ENCODE peak calls at places on chromosomes 6 and 20, in eight cellular contexts. F, W, T, M, Z, L, Q and K are unnamed samples. For H3K27me3, the result is how much of the 10 kb centered on the place peaks cover.

GRCh38 chr20:5657190-5657872 is 92.9 kb upstream of the SHLD1 start:
- DNase-seq in F (no peak), W (no peak), T (peak), M (peak), Z (peak), L (peak), Q (no peak), K (peak)

GRCh38 chr20:13533946-13534345 is 104.8 kb downstream of the TASP1 start:
- DNase-seq in F (no peak), W (no peak), T (no peak), M (no peak), Z (no peak), L (no peak), Q (no peak), K (no peak)

GRCh38 chr20:5621305-5621704 is 128.9 kb upstream of the SHLD1 start:
- DNase-seq in F (peak), W (no peak), T (no peak), M (peak), Z (no peak), L (no peak), Q (no peak), K (no peak)

GRCh38 chr6:143100429-143100828 is 39.7 kb downstream of the AIG1 start:
- DNase-seq in F (no peak), W (no peak), T (no peak), M (no peak), Z (no peak), L (no peak), Q (no peak), K (no peak)

GRCh38 chr6:36224918-36225461 is 28.4 kb downstream of the BRPF3 start:
- DNase-seq in F (no peak), W (no peak), T (no peak), M (peak), Z (no peak), L (no peak), Q (no peak), K (peak)

GRCh38 chr6:37218501-37218900 is 39.1 kb upstream of the TBC1D22B start:
- DNase-seq in F (no peak), W (no peak), T (no peak), M (no peak), Z (no peak), L (no peak), Q (no peak), K (no peak)

GRCh38 chr6:44052419-44053011 is 74.7 kb downstream of the MRPL14 start:
- DNase-seq in F (no peak), W (no peak), T (no peak), M (peak), Z (no peak), L (no peak), Q (no peak), K (peak)

GRCh38 chr6:17081860-17082508 is 19.9 kb upstream of the STMND1 start:
- DNase-seq in F (no peak), W (no peak), T (no peak), M (no peak), Z (no peak), L (no peak), Q (no peak), K (no peak)

GRCh38 chr6:138622967-138623366 is 123.7 kb upstream of the NHSL1 start:
- DNase-seq in F (no peak), W (no peak), T (no peak), M (no peak), Z (no peak), L (no peak), Q (no peak), K (no peak)

GRCh38 chr6:8731874-8732273 is 296.5 kb upstream of the SLC35B3 start:
- DNase-seq in F (no peak), W (no peak), T (no peak), M (no peak), Z (no peak), L (no peak), Q (no peak), K (no peak)

GRCh38 chr20:32155017-32155965 is 45.8 kb downstream of the TM9SF4 start:
- DNase-seq in F (no peak), W (peak), T (peak), M (peak), Z (peak), L (peak), Q (peak), K (peak)

GRCh38 chr20:24703284-24703610 is 233.8 kb downstream of the SYNDIG1 start:
- DNase-seq in F (no peak), W (no peak), T (no peak), M (no peak), Z (no peak), L (no peak), Q (no peak), K (no peak)

GRCh38 chr20:33852971-33853813 is 42.0 kb downstream of the CHMP4B start:
- DNase-seq in F (no peak), W (peak), T (no peak), M (no peak), Z (no peak), L (no peak), Q (peak), K (no peak)

GRCh38 chr20:2749951-2750342 is 50.5 kb downstream of the CPXM1 start:
- DNase-seq in F (no peak), W (no peak), T (no peak), M (no peak), Z (no peak), L (no peak), Q (no peak), K (no peak)

GRCh38 chr6:158019416-158019815 is 37.8 kb downstream of the SYNJ2 start:
- DNase-seq in F (peak), W (no peak), T (no peak), M (no peak), Z (no peak), L (no peak), Q (no peak), K (no peak)
- H3K27ac ChIP-seq in F (no peak), W (no peak), T (peak), M (peak), Z (no peak), L (peak), Q (no peak), K (peak)

GRCh38 chr6:23446394-23447001 is 679.5 kb upstream of the NRSN1 start:
- DNase-seq in F (no peak), W (no peak), T (peak), M (peak), Z (no peak), L (peak), Q (no peak), K (peak)
- H3K4me3 ChIP-seq in F (no peak), W (no peak), T (no peak), M (no peak), Z (no peak), L (no peak), Q (no peak), K (no peak)

GRCh38 chr6:50849016-50849748 is 30.5 kb downstream of the TFAP2B start:
- DNase-seq in F (peak), W (no peak), T (no peak), M (no peak), Z (no peak), L (no peak), Q (no peak), K (no peak)
- H3K27me3 ChIP-seq in F (under half), W (under half), T (under half), M (under half), Z (under half), L (half or more), Q (under half), K (under half)

GRCh38 chr6:64874776-64875175 is 832.2 kb downstream of the EYS start:
- DNase-seq in F (no peak), W (no peak), T (no peak), M (peak), Z (no peak), L (no peak), Q (no peak), K (no peak)
- H3K27ac ChIP-seq in F (no peak), W (no peak), T (no peak), M (no peak), Z (no peak), L (no peak), Q (no peak), K (no peak)

GRCh38 chr6:33075568-33076405 is at the start of gene HLA-DPB1:
- DNase-seq in F (no peak), W (peak), T (no peak), M (peak), Z (no peak), L (peak), Q (peak), K (peak)

GRCh38 chr6:33077908-33078307 is 2.1 kb downstream of the HLA-DPB1 start:
- DNase-seq in F (no peak), W (no peak), T (no peak), M (no peak), Z (no peak), L (no peak), Q (no peak), K (no peak)

GRCh38 chr6:33078442-33078841 is 2.7 kb downstream of the HLA-DPB1 start:
- DNase-seq in F (no peak), W (no peak), T (no peak), M (no peak), Z (no peak), L (no peak), Q (no peak), K (no peak)

GRCh38 chr6:33075208-33075567 is 602 bp upstream of the HLA-DPB1 start:
- DNase-seq in F (no peak), W (no peak), T (no peak), M (no peak), Z (no peak), L (no peak), Q (no peak), K (no peak)

DNA sequence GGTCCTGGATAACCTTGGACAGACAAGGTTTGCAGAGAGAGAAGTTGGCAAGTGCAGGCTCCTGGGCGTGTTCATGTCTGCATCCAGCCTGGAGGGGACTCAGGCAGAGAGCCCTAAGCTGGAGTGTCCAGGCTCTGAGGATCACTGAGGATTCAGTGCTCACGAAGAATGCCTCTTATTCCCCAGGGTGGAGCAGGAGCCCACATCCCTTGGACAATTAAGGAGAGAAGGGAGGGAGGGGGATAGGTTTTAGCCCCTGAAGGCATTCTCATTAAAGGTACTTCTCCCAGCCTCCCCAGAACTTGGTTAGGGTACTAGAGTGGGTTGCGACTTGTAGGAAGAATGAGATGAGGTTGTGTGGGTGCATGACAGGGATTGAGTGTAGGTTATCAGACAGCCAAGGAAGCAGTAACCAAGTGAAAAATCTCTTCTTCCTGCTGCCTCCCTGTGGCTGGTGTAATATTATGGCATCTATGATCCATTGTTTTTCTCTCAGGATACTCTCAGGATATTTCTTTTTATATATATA is 680 bp downstream of the HLA-DPB1 start:
- DNase-seq in F (no peak), W (no peak), T (no peak), M (no peak), Z (no peak), L (no peak), Q (no peak), K (no peak)
- H3K4me3 ChIP-seq in F (no peak), W (peak), T (no peak), M (no peak), Z (peak), L (peak), Q (peak), K (no peak)

GRCh38 chr6:132247381-132248159 is 153.7 kb downstream of the MOXD1 start:
- DNase-seq in F (no peak), W (no peak), T (no peak), M (peak), Z (no peak), L (no peak), Q (no peak), K (no peak)
- H3K27me3 ChIP-seq in F (under half), W (under half), T (under half), M (under half), Z (under half), L (under half), Q (under half), K (under half)

GRCh38 chr6:153997221-153997620 is 41.8 kb upstream of the OPRM1 start:
- DNase-seq in F (no peak), W (no peak), T (no peak), M (no peak), Z (no peak), L (no peak), Q (no peak), K (no peak)
- H3K27ac ChIP-seq in F (no peak), W (no peak), T (no peak), M (no peak), Z (no peak), L (no peak), Q (no peak), K (no peak)

GRCh38 chr6:111603648-111604047 is 2.0 kb downstream of the TRAF3IP2 start:
- DNase-seq in F (no peak), W (no peak), T (no peak), M (no peak), Z (no peak), L (no peak), Q (no peak), K (no peak)
- H3K4me3 ChIP-seq in F (peak), W (peak), T (peak), M (peak), Z (no peak), L (peak), Q (no peak), K (peak)

DNA sequence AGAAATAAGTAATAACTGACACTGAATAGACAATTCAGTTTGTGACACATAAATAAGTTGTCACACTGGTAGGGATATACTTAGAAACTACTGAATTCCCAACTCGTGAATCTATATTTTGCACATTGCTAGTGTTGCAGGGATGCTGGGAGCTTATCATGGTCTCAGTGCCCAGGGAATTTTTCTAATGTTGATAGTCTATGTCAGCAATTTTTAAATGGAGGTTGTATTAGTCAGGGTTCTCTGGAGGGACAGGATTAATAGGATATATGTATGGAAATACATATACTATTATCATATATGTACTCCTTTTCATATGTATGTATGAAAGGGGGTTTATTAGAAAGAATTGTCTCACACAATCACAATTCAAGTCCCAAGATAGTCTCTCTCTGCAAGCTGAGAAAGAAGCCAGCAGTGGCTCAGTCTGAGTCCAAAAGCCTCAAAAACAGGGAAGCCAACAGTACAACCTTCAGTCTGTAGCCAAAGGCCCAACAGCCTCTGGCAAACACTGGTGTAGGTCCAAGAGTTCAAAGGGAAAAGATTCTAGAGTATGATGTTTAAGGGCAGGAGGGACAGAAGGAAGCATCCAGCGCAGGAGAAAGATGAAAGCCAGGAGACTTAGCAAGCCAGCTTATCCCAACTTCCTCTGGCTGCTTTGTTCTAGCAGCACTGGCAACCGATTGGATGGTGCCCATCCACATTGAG is 980.9 kb upstream of the GJE1 start:
- DNase-seq in F (no peak), W (no peak), T (no peak), M (no peak), Z (no peak), L (no peak), Q (no peak), K (no peak)
- H3K27me3 ChIP-seq in F (under half), W (under half), T (under half), M (under half), Z (under half), L (under half), Q (under half), K (under half)

GRCh38 chr6:1738682-1739081 is 129.0 kb downstream of the FOXC1 start:
- DNase-seq in F (no peak), W (no peak), T (no peak), M (peak), Z (no peak), L (no peak), Q (no peak), K (no peak)
- H3K27ac ChIP-seq in F (no peak), W (no peak), T (no peak), M (no peak), Z (no peak), L (no peak), Q (no peak), K (no peak)